ENCODE peak calls at places on chromosomes 3 and 15, in nine cellular contexts. One of them, this sample, is unnamed.

GRCh38 chr3:55490194-55490913 is 3.2 kb upstream of the WNT5A start:
- DNase-seq in osteocyte: no peak
- DNase-seq in mammary epithelial cell: no peak
- DNase-seq in GM10248: no peak
- DNase-seq in BJ: no peak
- DNase-seq in mucosa of descending colon: no peak
- DNase-seq in cardiac fibroblast: no peak
- DNase-seq in A673: no peak
- DNase-seq in heart right ventricle: no peak
- DNase-seq in this sample: no peak

GRCh38 chr15:91940466-91941381 is 87.2 kb downstream of the SLCO3A1 start:
- DNase-seq in osteocyte: no peak
- DNase-seq in mammary epithelial cell: peak; percentile 73
- DNase-seq in GM10248: no peak
- DNase-seq in BJ: no peak
- DNase-seq in mucosa of descending colon: no peak
- DNase-seq in cardiac fibroblast: no peak
- DNase-seq in A673: no peak
- DNase-seq in heart right ventricle: no peak
- DNase-seq in this sample: no peak

GRCh38 chr3:75220932-75221331 is 443.2 kb upstream of the FRG2C start:
- DNase-seq in osteocyte: no peak
- DNase-seq in mammary epithelial cell: no peak
- DNase-seq in GM10248: no peak
- DNase-seq in BJ: no peak
- DNase-seq in mucosa of descending colon: no peak
- DNase-seq in cardiac fibroblast: no peak
- DNase-seq in A673: no peak
- DNase-seq in heart right ventricle: no peak
- DNase-seq in this sample: no peak

GRCh38 chr3:120093119-120093922 is 926 bp downstream of the GSK3B start:
- DNase-seq in osteocyte: no peak
- DNase-seq in mammary epithelial cell: no peak
- DNase-seq in GM10248: no peak
- DNase-seq in BJ: peak; percentile 12
- DNase-seq in mucosa of descending colon: peak; percentile 85
- DNase-seq in cardiac fibroblast: peak; percentile 92
- DNase-seq in A673: peak; percentile 25
- DNase-seq in heart right ventricle: no peak
- DNase-seq in this sample: peak; percentile 56

GRCh38 chr3:8328971-8329370 is 172.7 kb upstream of the LMCD1 start:
- DNase-seq in osteocyte: no peak
- DNase-seq in mammary epithelial cell: no peak
- DNase-seq in GM10248: no peak
- DNase-seq in BJ: no peak
- DNase-seq in mucosa of descending colon: no peak
- DNase-seq in cardiac fibroblast: no peak
- DNase-seq in A673: no peak
- DNase-seq in heart right ventricle: no peak
- DNase-seq in this sample: no peak

GRCh38 chr3:87626471-87626995 is 350.1 kb upstream of the POU1F1 start:
- DNase-seq in osteocyte: no peak
- DNase-seq in mammary epithelial cell: no peak
- DNase-seq in GM10248: no peak
- DNase-seq in BJ: no peak
- DNase-seq in mucosa of descending colon: no peak
- DNase-seq in cardiac fibroblast: no peak
- DNase-seq in A673: peak; percentile 91
- DNase-seq in heart right ventricle: no peak
- DNase-seq in this sample: no peak

GRCh38 chr15:99566157-99566900 is 545 bp downstream of the MEF2A start:
- DNase-seq in osteocyte: no peak
- DNase-seq in mammary epithelial cell: peak; percentile 27
- DNase-seq in GM10248: peak; percentile 52
- DNase-seq in BJ: no peak
- DNase-seq in mucosa of descending colon: peak; percentile 41
- DNase-seq in cardiac fibroblast: no peak
- DNase-seq in A673: peak; percentile 31
- DNase-seq in heart right ventricle: peak; percentile 26
- DNase-seq in this sample: no peak

GRCh38 chr15:29570931-29571727 is 251.1 kb downstream of the TJP1 start:
- DNase-seq in osteocyte: no peak
- DNase-seq in mammary epithelial cell: peak; percentile 27
- DNase-seq in GM10248: no peak
- DNase-seq in BJ: no peak
- DNase-seq in mucosa of descending colon: peak; percentile 55
- DNase-seq in cardiac fibroblast: peak; percentile 9
- DNase-seq in A673: peak; percentile 21
- DNase-seq in heart right ventricle: no peak
- DNase-seq in this sample: no peak

GRCh38 chr15:68347392-68347791 is 69.8 kb downstream of the FEM1B start:
- DNase-seq in osteocyte: peak; percentile 95
- DNase-seq in mammary epithelial cell: no peak
- DNase-seq in GM10248: no peak
- DNase-seq in BJ: peak; percentile 28
- DNase-seq in mucosa of descending colon: no peak
- DNase-seq in cardiac fibroblast: peak; percentile 46
- DNase-seq in A673: no peak
- DNase-seq in heart right ventricle: no peak
- DNase-seq in this sample: no peak

GRCh38 chr3:57559526-57559925 is 3.5 kb downstream of the PDE12 start:
- DNase-seq in osteocyte: no peak
- DNase-seq in mammary epithelial cell: no peak
- DNase-seq in GM10248: no peak
- DNase-seq in BJ: no peak
- DNase-seq in mucosa of descending colon: no peak
- DNase-seq in cardiac fibroblast: peak; percentile 39
- DNase-seq in A673: peak; percentile 2
- DNase-seq in heart right ventricle: no peak
- DNase-seq in this sample: no peak

DNA sequence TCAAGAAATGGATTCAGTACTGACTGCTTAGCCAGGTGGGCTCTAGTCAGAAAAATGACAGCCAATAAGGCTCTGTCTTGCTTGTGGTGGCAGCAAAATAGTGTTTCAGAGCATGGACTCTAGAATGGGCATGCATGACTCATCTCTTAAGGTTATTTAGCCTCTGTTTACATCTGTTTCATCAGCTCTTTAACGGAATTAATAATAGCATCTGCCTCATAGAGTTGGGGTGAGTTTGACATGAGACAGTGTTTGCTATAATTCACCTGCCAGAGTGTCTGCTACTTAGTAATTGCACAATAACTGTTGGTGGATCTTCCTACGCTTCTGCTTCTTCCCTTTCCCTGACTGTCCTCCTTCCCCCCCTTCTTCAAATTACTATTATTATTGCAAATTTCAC is 350.4 kb upstream of the SEMA6D start:
- DNase-seq in osteocyte: no peak
- DNase-seq in mammary epithelial cell: no peak
- DNase-seq in GM10248: no peak
- DNase-seq in BJ: no peak
- DNase-seq in mucosa of descending colon: no peak
- DNase-seq in cardiac fibroblast: no peak
- DNase-seq in A673: no peak
- DNase-seq in heart right ventricle: no peak
- DNase-seq in this sample: no peak
- TF ChIP-seq CTCF in osteocyte: no peak
- TF ChIP-seq CTCF in mammary epithelial cell: no peak
- TF ChIP-seq CTCF in GM10248: no peak
- TF ChIP-seq CTCF in BJ: no peak
- TF ChIP-seq CTCF in mucosa of descending colon: no peak
- TF ChIP-seq CTCF in cardiac fibroblast: no peak
- TF ChIP-seq CTCF in A673: no peak
- TF ChIP-seq CTCF in heart right ventricle: no peak
- TF ChIP-seq CTCF in this sample: no peak

DNA sequence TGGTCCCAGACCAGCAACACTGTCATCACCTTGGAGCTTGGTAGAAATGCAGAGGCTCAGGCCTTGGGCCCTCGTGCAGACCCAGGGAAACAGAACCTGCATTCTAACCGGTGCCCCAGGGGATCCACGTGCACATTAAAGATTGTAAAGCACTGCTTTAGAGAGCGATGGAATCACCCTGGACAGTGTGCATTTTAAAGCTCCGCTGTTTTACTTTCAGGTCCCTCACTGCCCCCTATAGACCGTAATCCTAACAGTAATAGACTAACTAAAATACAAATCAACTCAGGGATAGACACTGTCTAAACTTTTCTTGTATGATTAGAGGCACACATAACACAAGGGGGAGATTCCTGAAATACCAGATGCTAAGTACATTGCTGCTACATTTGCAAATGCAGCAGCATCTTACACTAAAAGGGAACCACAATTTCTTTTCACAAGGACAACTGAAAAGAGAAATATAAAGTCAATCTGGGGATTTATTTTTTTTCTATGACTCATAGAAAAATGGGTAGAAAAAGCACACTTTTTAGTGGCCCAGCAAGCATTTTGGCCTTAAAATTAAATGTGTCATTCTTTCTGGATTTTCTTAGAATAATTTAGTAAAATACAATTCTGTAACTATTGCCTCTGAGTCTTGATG is 10.5 kb upstream of the SH3GL3 start:
- DNase-seq in osteocyte: no peak
- DNase-seq in mammary epithelial cell: peak; percentile 61
- DNase-seq in GM10248: no peak
- DNase-seq in BJ: no peak
- DNase-seq in mucosa of descending colon: peak; percentile 5
- DNase-seq in cardiac fibroblast: peak; percentile 76
- DNase-seq in A673: peak; percentile 74
- DNase-seq in heart right ventricle: no peak
- DNase-seq in this sample: peak; percentile 73
- TF ChIP-seq CTCF in osteocyte: peak; percentile 62
- TF ChIP-seq CTCF in mammary epithelial cell: peak; percentile 70
- TF ChIP-seq CTCF in GM10248: no peak
- TF ChIP-seq CTCF in BJ: peak; percentile 62
- TF ChIP-seq CTCF in mucosa of descending colon: no peak
- TF ChIP-seq CTCF in cardiac fibroblast: peak; percentile 61
- TF ChIP-seq CTCF in A673: peak; percentile 67
- TF ChIP-seq CTCF in heart right ventricle: peak; percentile 53
- TF ChIP-seq CTCF in this sample: peak; percentile 78

GRCh38 chr15:75720297-75720696 is 7.6 kb upstream of the CSPG4 start:
- DNase-seq in osteocyte: no peak
- DNase-seq in mammary epithelial cell: no peak
- DNase-seq in GM10248: no peak
- DNase-seq in BJ: no peak
- DNase-seq in mucosa of descending colon: no peak
- DNase-seq in cardiac fibroblast: no peak
- DNase-seq in A673: no peak
- DNase-seq in heart right ventricle: no peak
- DNase-seq in this sample: no peak

GRCh38 chr15:75721923-75722870 is 9.5 kb upstream of the CSPG4 start:
- DNase-seq in osteocyte: no peak
- DNase-seq in mammary epithelial cell: no peak
- DNase-seq in GM10248: no peak
- DNase-seq in BJ: no peak
- DNase-seq in mucosa of descending colon: no peak
- DNase-seq in cardiac fibroblast: no peak
- DNase-seq in A673: no peak
- DNase-seq in heart right ventricle: no peak
- DNase-seq in this sample: no peak

GRCh38 chr15:75723171-75723846 is 10.7 kb upstream of the CSPG4 start:
- DNase-seq in osteocyte: no peak
- DNase-seq in mammary epithelial cell: peak; percentile 63
- DNase-seq in GM10248: no peak
- DNase-seq in BJ: no peak
- DNase-seq in mucosa of descending colon: no peak
- DNase-seq in cardiac fibroblast: no peak
- DNase-seq in A673: no peak
- DNase-seq in heart right ventricle: no peak
- DNase-seq in this sample: no peak

GRCh38 chr15:75721462-75721922 is 8.8 kb upstream of the CSPG4 start:
- DNase-seq in osteocyte: no peak
- DNase-seq in mammary epithelial cell: no peak
- DNase-seq in GM10248: no peak
- DNase-seq in BJ: no peak
- DNase-seq in mucosa of descending colon: no peak
- DNase-seq in cardiac fibroblast: no peak
- DNase-seq in A673: no peak
- DNase-seq in heart right ventricle: no peak
- DNase-seq in this sample: no peak

GRCh38 chr15:75720787-75721461 is 8.3 kb upstream of the CSPG4 start:
- DNase-seq in osteocyte: no peak
- DNase-seq in mammary epithelial cell: peak; percentile 88
- DNase-seq in GM10248: no peak
- DNase-seq in BJ: no peak
- DNase-seq in mucosa of descending colon: peak; percentile 93
- DNase-seq in cardiac fibroblast: no peak
- DNase-seq in A673: peak; percentile 71
- DNase-seq in heart right ventricle: peak; percentile 56
- DNase-seq in this sample: peak; percentile 43
- TF ChIP-seq CTCF in osteocyte: peak; percentile 32
- TF ChIP-seq CTCF in mammary epithelial cell: peak; percentile 39
- TF ChIP-seq CTCF in GM10248: peak; percentile 48
- TF ChIP-seq CTCF in BJ: peak; percentile 7
- TF ChIP-seq CTCF in mucosa of descending colon: peak; percentile 34
- TF ChIP-seq CTCF in cardiac fibroblast: no peak
- TF ChIP-seq CTCF in A673: peak; percentile 53
- TF ChIP-seq CTCF in heart right ventricle: peak; percentile 50
- TF ChIP-seq CTCF in this sample: peak; percentile 57

GRCh38 chr15:41423979-41424659 is 7.2 kb downstream of the RTF1 start:
- DNase-seq in osteocyte: no peak
- DNase-seq in mammary epithelial cell: no peak
- DNase-seq in GM10248: peak; percentile 66
- DNase-seq in BJ: no peak
- DNase-seq in mucosa of descending colon: no peak
- DNase-seq in cardiac fibroblast: no peak
- DNase-seq in A673: no peak
- DNase-seq in heart right ventricle: no peak
- DNase-seq in this sample: no peak

GRCh38 chr15:41429003-41429890 is 12.4 kb downstream of the RTF1 start:
- DNase-seq in osteocyte: no peak
- DNase-seq in mammary epithelial cell: no peak
- DNase-seq in GM10248: peak; percentile 60
- DNase-seq in BJ: no peak
- DNase-seq in mucosa of descending colon: peak; percentile 41
- DNase-seq in cardiac fibroblast: peak; percentile 30
- DNase-seq in A673: no peak
- DNase-seq in heart right ventricle: no peak
- DNase-seq in this sample: no peak

GRCh38 chr15:41424809-41425208 is 7.9 kb downstream of the RTF1 start:
- DNase-seq in osteocyte: no peak
- DNase-seq in mammary epithelial cell: no peak
- DNase-seq in GM10248: no peak
- DNase-seq in BJ: no peak
- DNase-seq in mucosa of descending colon: no peak
- DNase-seq in cardiac fibroblast: no peak
- DNase-seq in A673: no peak
- DNase-seq in heart right ventricle: no peak
- DNase-seq in this sample: no peak
- TF ChIP-seq CTCF in osteocyte: no peak
- TF ChIP-seq CTCF in mammary epithelial cell: no peak
- TF ChIP-seq CTCF in GM10248: no peak
- TF ChIP-seq CTCF in BJ: no peak
- TF ChIP-seq CTCF in mucosa of descending colon: no peak
- TF ChIP-seq CTCF in cardiac fibroblast: no peak
- TF ChIP-seq CTCF in A673: no peak
- TF ChIP-seq CTCF in heart right ventricle: no peak
- TF ChIP-seq CTCF in this sample: no peak

DNA sequence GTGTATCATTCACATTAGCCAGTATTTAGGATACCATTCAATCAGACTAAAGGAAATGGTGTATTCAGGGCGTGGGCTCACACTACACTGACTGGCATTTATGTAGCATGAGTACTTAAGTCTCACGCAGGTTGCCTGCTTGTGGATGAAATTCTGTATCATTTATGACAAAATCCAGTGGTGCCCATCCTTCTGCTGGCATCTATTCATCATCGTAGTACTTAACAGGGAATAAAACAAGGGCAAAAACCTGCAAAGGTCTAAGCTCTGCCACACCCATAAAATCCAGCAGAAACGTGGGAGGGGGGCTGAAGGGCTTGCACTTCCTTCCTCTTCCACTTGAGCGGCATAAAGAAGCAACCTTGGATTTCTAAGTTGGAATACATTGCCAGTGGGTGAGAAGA is 2.7 kb downstream of the GAP43 start:
- DNase-seq in osteocyte: no peak
- DNase-seq in mammary epithelial cell: no peak
- DNase-seq in GM10248: no peak
- DNase-seq in BJ: no peak
- DNase-seq in mucosa of descending colon: no peak
- DNase-seq in cardiac fibroblast: no peak
- DNase-seq in A673: peak; percentile 60
- DNase-seq in heart right ventricle: no peak
- DNase-seq in this sample: no peak
- TF ChIP-seq CTCF in osteocyte: no peak
- TF ChIP-seq CTCF in mammary epithelial cell: no peak
- TF ChIP-seq CTCF in GM10248: no peak
- TF ChIP-seq CTCF in BJ: no peak
- TF ChIP-seq CTCF in mucosa of descending colon: no peak
- TF ChIP-seq CTCF in cardiac fibroblast: no peak
- TF ChIP-seq CTCF in A673: peak; percentile 25
- TF ChIP-seq CTCF in heart right ventricle: no peak
- TF ChIP-seq CTCF in this sample: no peak